ENCODE peak calls at places on chromosomes 16 and 17, in four cellular contexts. E is AG09309; P is activated CD4-positive, CD25-positive, alpha-beta regulatory T cell treated with anti-CD3 and anti-CD28 coated beads, Interleukin-2, amount 50 U/mL, for 16 hours; C is H54. X is an unnamed sample.

GRCh38 chr17:78534492-78535284 is 42.5 kb downstream of the DNAH17 start:
- DNase-seq in E (no peak), P (no peak), C (no peak), X (no peak)

GRCh38 chr17:59859444-59860025 is 33.2 kb downstream of the TUBD1 start:
- DNase-seq in E (peak), P (no peak), C (no peak), X (no peak)

GRCh38 chr17:50221500-50222480 is 20.4 kb upstream of the COL1A1 start:
- DNase-seq in E (no peak), P (no peak), C (no peak), X (no peak)

GRCh38 chr17:74442670-74443515 is 11.0 kb downstream of the GPRC5C start:
- DNase-seq in E (no peak), P (no peak), C (no peak), X (no peak)

GRCh38 chr16:51994597-51994996 is 552.3 kb downstream of the TOX3 start:
- DNase-seq in E (no peak), P (no peak), C (no peak), X (no peak)

GRCh38 chr16:12314786-12315185 is 338.3 kb downstream of the SNX29 start:
- DNase-seq in E (no peak), P (no peak), C (no peak), X (no peak)

GRCh38 chr16:19860146-19861030 is 24.3 kb downstream of the GPRC5B start:
- DNase-seq in E (peak), P (no peak), C (no peak), X (peak)

GRCh38 chr17:35094902-35095301 is 24.8 kb downstream of the RAD51D start:
- DNase-seq in E (peak), P (no peak), C (peak), X (peak)

GRCh38 chr17:38761612-38762011 is 9.1 kb downstream of the PSMB3 start:
- DNase-seq in E (no peak), P (no peak), C (no peak), X (no peak)

GRCh38 chr16:24499193-24499814 is 40.1 kb upstream of the RBBP6 start:
- DNase-seq in E (no peak), P (no peak), C (peak), X (no peak)

X was measured in AG04450.